ENCODE peak calls at places on chromosome X, in seven cellular contexts. P is H54, Q is IMR-90, H is erythroblast, D is body of pancreas, G is Peyer's patch, X is H1. O is an unnamed sample.

GRCh38 chrX:45351478-45351877 is 150.8 kb upstream of the DIPK2B start:
- DNase-seq in P (no peak), Q (peak), H (no peak), D (no peak), G (no peak), X (no peak), O (no peak)

GRCh38 chrX:51395807-51396728 is 63.4 kb downstream of the NUDT10 start:
- DNase-seq in P (no peak), Q (no peak), H (peak), D (peak), G (peak), X (no peak), O (no peak)

GRCh38 chrX:103155201-103155600 is 59.7 kb upstream of the BEX4 start:
- DNase-seq in P (no peak), Q (peak), H (no peak), D (no peak), G (no peak), X (no peak), O (no peak)

GRCh38 chrX:43940811-43941210 is 32.4 kb downstream of the NDP start:
- DNase-seq in P (no peak), Q (peak), H (no peak), D (no peak), G (no peak), X (no peak), O (no peak)

GRCh38 chrX:31036895-31037294 is 34.9 kb downstream of the FTHL17 start:
- DNase-seq in P (peak), Q (peak), H (peak), D (peak), G (peak), X (no peak), O (no peak)

GRCh38 chrX:115409551-115409950 is 120.0 kb downstream of the LUZP4 start:
- DNase-seq in P (no peak), Q (peak), H (no peak), D (no peak), G (no peak), X (no peak), O (no peak)

GRCh38 chrX:101950581-101950980 is 18.8 kb upstream of the ZMAT1 start:
- DNase-seq in P (no peak), Q (no peak), H (no peak), D (no peak), G (no peak), X (no peak), O (no peak)

GRCh38 chrX:8235026-8235425 is 64.0 kb upstream of the VCX2 start:
- DNase-seq in P (no peak), Q (no peak), H (no peak), D (no peak), G (no peak), X (no peak), O (no peak)

GRCh38 chrX:43121637-43122036 is 343.7 kb upstream of the PPP1R2C start:
- DNase-seq in P (no peak), Q (no peak), H (peak), D (no peak), G (no peak), X (no peak), O (no peak)

GRCh38 chrX:74465424-74465823 is 44.1 kb downstream of the SLC16A2 start:
- DNase-seq in P (no peak), Q (peak), H (no peak), D (no peak), G (no peak), X (no peak), O (no peak)

GRCh38 chrX:67545772-67546495 is 2.1 kb downstream of the AR start:
- DNase-seq in P (peak), Q (no peak), H (no peak), D (peak), G (no peak), X (no peak), O (no peak)

GRCh38 chrX:119391279-119391678 is 7.9 kb upstream of the SLC25A43 start:
- DNase-seq in P (peak), Q (peak), H (peak), D (peak), G (peak), X (no peak), O (peak)

GRCh38 chrX:24676403-24677024 is 17.2 kb upstream of the POLA1 start:
- DNase-seq in P (no peak), Q (no peak), H (peak), D (no peak), G (no peak), X (no peak), O (no peak)

GRCh38 chrX:72273718-72274117 is 3.3 kb downstream of the RPS4X start:
- DNase-seq in P (no peak), Q (no peak), H (no peak), D (no peak), G (no peak), X (no peak), O (no peak)

GRCh38 chrX:68883800-68884199 is 55.0 kb downstream of the EFNB1 start:
- DNase-seq in P (no peak), Q (no peak), H (no peak), D (no peak), G (no peak), X (no peak), O (no peak)

GRCh38 chrX:45592067-45592466 is 391.4 kb upstream of the DIPK2B start:
- DNase-seq in P (no peak), Q (peak), H (no peak), D (no peak), G (no peak), X (no peak), O (no peak)

GRCh38 chrX:115642895-115643530 is 82.0 kb downstream of the PLS3 start:
- DNase-seq in P (no peak), Q (peak), H (peak), D (peak), G (peak), X (no peak), O (no peak)

GRCh38 chrX:72258174-72258573 is 18.9 kb downstream of the RPS4X start:
- DNase-seq in P (no peak), Q (peak), H (no peak), D (no peak), G (no peak), X (no peak), O (no peak)

GRCh38 chrX:40468033-40468979 is 112.5 kb upstream of the ATP6AP2 start:
- DNase-seq in P (peak), Q (peak), H (peak), D (peak), G (peak), X (no peak), O (no peak)

GRCh38 chrX:136525738-136526606 is 6.0 kb upstream of the VGLL1 start:
- DNase-seq in P (peak), Q (peak), H (no peak), D (peak), G (peak), X (no peak), O (no peak)

GRCh38 chrX:16836371-16836770 is 33.8 kb downstream of the RBBP7 start:
- DNase-seq in P (no peak), Q (peak), H (peak), D (peak), G (peak), X (no peak), O (peak)

GRCh38 chrX:23344208-23344903 is 9.7 kb downstream of the PTCHD1 start:
- DNase-seq in P (no peak), Q (no peak), H (no peak), D (no peak), G (no peak), X (no peak), O (no peak)

GRCh38 chrX:119685225-119686066 is 7.5 kb downstream of the SEPTIN6 start:
- DNase-seq in P (no peak), Q (no peak), H (peak), D (no peak), G (peak), X (no peak), O (no peak)

GRCh38 chrX:107673933-107674479 is 45.7 kb downstream of the PRPS1 start:
- DNase-seq in P (no peak), Q (no peak), H (peak), D (peak), G (peak), X (no peak), O (no peak)

GRCh38 chrX:81537723-81538122 is 335.8 kb downstream of the SH3BGRL start:
- DNase-seq in P (no peak), Q (no peak), H (no peak), D (no peak), G (no peak), X (no peak), O (no peak)

GRCh38 chrX:40267334-40268118 is 169.8 kb upstream of the BCOR start:
- DNase-seq in P (no peak), Q (no peak), H (no peak), D (no peak), G (no peak), X (no peak), O (peak)

GRCh38 chrX:16310326-16310725 is 143.0 kb downstream of the MAGEB17 start:
- DNase-seq in P (no peak), Q (no peak), H (no peak), D (no peak), G (no peak), X (no peak), O (no peak)

GRCh38 chrX:140504371-140505324 is at the start of gene SOX3:
- DNase-seq in P (no peak), Q (no peak), H (peak), D (no peak), G (no peak), X (no peak), O (no peak)

GRCh38 chrX:77749695-77750094 is 36.3 kb downstream of the ATRX start:
- DNase-seq in P (no peak), Q (peak), H (no peak), D (no peak), G (no peak), X (no peak), O (no peak)

GRCh38 chrX:24494544-24495113 is 29.5 kb downstream of the PDK3 start:
- DNase-seq in P (no peak), Q (peak), H (peak), D (peak), G (no peak), X (no peak), O (no peak)

GRCh38 chrX:80174925-80175574 is 160.5 kb downstream of the TBX22 start:
- DNase-seq in P (no peak), Q (no peak), H (no peak), D (no peak), G (no peak), X (no peak), O (no peak)

GRCh38 chrX:136200466-136200865 is 50.7 kb downstream of the MAP7D3 start:
- DNase-seq in P (no peak), Q (peak), H (peak), D (no peak), G (no peak), X (no peak), O (no peak)

GRCh38 chrX:108001218-108001814 is 19.1 kb upstream of the TEX13B start:
- DNase-seq in P (peak), Q (peak), H (peak), D (no peak), G (no peak), X (no peak), O (no peak)

GRCh38 chrX:53280703-53281320 is 572 bp downstream of the IQSEC2 start:
- DNase-seq in P (no peak), Q (peak), H (no peak), D (no peak), G (peak), X (no peak), O (no peak)

GRCh38 chrX:105190252-105190853 is 30.1 kb downstream of the TEX13A start:
- DNase-seq in P (no peak), Q (peak), H (peak), D (peak), G (peak), X (no peak), O (no peak)

GRCh38 chrX:136168929-136169735 is 21.8 kb downstream of the FHL1 start:
- DNase-seq in P (no peak), Q (peak), H (peak), D (no peak), G (peak), X (peak), O (no peak)

DNA sequence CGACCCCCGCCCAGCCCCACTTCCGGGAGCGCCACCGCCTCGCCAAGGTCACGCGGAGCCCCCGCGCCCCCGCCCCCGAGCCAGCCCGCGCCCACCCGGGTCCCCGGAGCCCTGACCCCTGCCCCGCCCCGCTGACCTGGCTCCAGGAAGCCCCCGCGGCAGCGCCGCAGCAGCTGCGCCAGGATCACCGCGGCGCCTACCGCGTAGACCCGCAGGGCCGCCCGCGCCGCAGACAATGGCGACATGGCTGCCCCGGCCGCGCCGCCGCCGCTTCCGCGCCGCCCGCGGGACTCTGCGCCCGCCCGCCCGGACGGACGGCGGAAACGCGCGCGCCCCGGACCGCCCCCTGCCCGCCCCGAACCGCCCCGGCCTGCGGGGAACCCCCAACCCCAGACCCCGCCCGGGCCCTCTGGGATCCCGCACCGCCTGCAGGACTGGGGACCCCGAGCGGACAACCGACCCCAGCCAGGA is at the start of the genes DHRSX and ZBED1:
- DNase-seq in P (peak), Q (no peak), H (no peak), D (no peak), G (peak), X (no peak), O (peak)
- TF ChIP-seq POLR2A in P (peak), Q (peak), H (no peak), D (no peak), G (peak), X (peak), O (peak)

GRCh38 chrX:9871871-9872270 is 85.6 kb downstream of the SHROOM2 start:
- DNase-seq in P (no peak), Q (peak), H (no peak), D (no peak), G (no peak), X (no peak), O (no peak)
- TF ChIP-seq POLR2A in P (no peak), Q (no peak), H (no peak), D (no peak), G (no peak), X (no peak), O (no peak)

DNA sequence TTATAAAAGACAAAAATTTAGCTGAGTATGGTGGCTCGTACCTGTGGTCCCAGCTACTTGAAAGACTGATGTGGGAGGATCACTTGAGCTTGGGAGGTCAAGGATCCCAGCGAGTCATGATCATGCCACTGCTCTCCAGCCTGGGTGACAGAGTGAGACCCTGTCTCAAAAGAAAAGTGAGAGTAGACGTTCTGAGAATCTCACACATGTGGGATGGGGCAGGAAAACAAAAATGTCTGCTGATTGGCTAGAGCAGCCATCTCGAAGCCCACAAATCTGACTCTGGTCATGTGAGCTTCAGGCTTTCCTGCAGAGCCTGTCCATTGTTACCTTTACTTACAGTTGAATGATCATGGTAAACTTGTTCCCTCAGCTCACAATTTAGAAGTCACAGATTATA is 23.1 kb upstream of the SLC9A7 start:
- DNase-seq in P (no peak), Q (no peak), H (no peak), D (no peak), G (no peak), X (no peak), O (no peak)
- TF ChIP-seq POLR2A in P (no peak), Q (no peak), H (no peak), D (no peak), G (no peak), X (no peak), O (no peak)

GRCh38 chrX:71068052-71068918 is at the start of gene SNX12:
- DNase-seq in P (peak), Q (peak), H (peak), D (peak), G (peak), X (peak), O (peak)
- TF ChIP-seq POLR2A in P (peak), Q (peak), H (peak), D (peak), G (peak), X (no peak), O (peak)

GRCh38 chrX:129678881-129679195 is 24.1 kb upstream of the APLN start:
- DNase-seq in P (no peak), Q (no peak), H (no peak), D (no peak), G (no peak), X (no peak), O (no peak)

GRCh38 chrX:129679856-129680255 is 25.1 kb upstream of the APLN start:
- DNase-seq in P (no peak), Q (peak), H (no peak), D (no peak), G (no peak), X (no peak), O (no peak)

GRCh38 chrX:129682979-129683378 is 28.2 kb upstream of the APLN start:
- DNase-seq in P (no peak), Q (no peak), H (no peak), D (no peak), G (no peak), X (no peak), O (no peak)

GRCh38 chrX:129678176-129678880 is 23.6 kb upstream of the APLN start:
- DNase-seq in P (no peak), Q (no peak), H (peak), D (peak), G (peak), X (no peak), O (no peak)
- TF ChIP-seq POLR2A in P (no peak), Q (no peak), H (no peak), D (peak), G (peak), X (no peak), O (no peak)

DNA sequence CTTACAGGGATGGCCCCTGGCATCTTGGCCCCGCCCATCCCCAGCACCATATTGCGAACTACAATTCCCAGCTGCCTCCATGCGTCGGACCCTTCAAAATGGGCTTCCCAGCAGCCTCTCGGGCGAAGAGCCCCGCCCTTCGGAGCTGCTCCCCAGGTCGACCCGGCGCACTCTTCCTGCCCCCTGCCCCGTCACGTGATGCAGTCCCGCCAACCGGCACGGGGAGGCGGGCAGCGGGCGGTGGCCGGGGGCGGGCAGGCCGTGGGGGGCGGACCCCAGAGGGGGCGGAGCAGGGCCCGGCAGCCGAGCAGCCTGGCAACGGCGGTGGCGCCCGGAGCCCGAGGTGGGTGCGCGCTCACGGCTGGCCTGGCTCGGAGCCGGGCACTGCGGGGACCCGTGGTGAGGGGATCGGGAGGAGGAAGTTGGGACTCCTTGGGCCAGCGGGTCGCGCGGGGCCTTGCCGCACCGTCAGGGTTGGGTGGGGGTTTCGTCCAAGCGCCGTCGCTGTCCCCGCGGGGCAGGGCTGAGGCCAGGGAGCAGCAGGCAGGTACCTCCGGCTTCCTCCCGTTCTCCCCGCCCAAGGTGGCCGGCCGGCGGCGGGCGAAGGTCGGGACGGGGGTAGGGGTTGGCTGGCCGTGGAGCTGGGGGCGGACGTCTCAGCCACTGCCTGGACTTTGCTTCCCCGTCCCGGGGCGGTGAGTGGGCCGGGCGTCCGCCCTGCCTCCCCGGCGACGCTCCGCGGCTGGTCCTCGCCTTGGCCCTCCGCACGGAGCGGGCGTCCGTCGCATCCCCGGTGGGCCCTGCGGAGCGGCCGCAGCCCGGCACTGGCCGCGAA is at the start of gene MTM1:
- DNase-seq in P (peak), Q (peak), H (peak), D (peak), G (peak), X (peak), O (peak)
- TF ChIP-seq POLR2A in P (peak), Q (peak), H (peak), D (peak), G (peak), X (no peak), O (no peak)

GRCh38 chrX:154368630-154369452 is 5.6 kb downstream of the FLNA start:
- DNase-seq in P (peak), Q (peak), H (peak), D (peak), G (peak), X (no peak), O (peak)
- TF ChIP-seq POLR2A in P (peak), Q (peak), H (peak), D (peak), G (no peak), X (peak), O (no peak)

O was measured in GM12891.